ENCODE peak calls at places on chromosomes 3 and 15, in eight cellular contexts. G is activated gamma-delta T cell treated with Interleukin-2 at 50 U/mL for 16 hours, X is kidney tubule cell, H is HTR-8/SVneo, P is progenitor cell of endocrine pancreas, N is EH, F is NCI-H510A, D is substantia nigra. J is an unnamed sample.

GRCh38 chr3:94009612-94010011 is 18.8 kb downstream of the STX19 start:
- DNase-seq in N (no peak), D (no peak), G (no peak), X (no peak), P (no peak), F (no peak), H (no peak), J (no peak)

GRCh38 chr3:158260392-158260791 is 150.5 kb downstream of the RSRC1 start:
- DNase-seq in H (no peak), N (no peak), P (no peak), X (peak; percentile 22), G (no peak), D (no peak), F (peak; percentile 4), J (no peak)

GRCh38 chr3:169657351-169658124 is 6.0 kb downstream of the MECOM start:
- DNase-seq in P (no peak), X (peak; percentile 39), D (no peak), N (no peak), G (no peak), H (no peak), F (peak; percentile 65), J (no peak)

GRCh38 chr15:89808160-89808870 is 6.3 kb downstream of the ANPEP start:
- DNase-seq in F (no peak), P (no peak), D (no peak), H (no peak), X (no peak), G (no peak), N (no peak), J (no peak)

GRCh38 chr3:53935283-53935901 is 43.7 kb upstream of the SELENOK start:
- DNase-seq in N (no peak), H (no peak), P (no peak), X (no peak), D (no peak), F (no peak), G (no peak), J (no peak)

GRCh38 chr3:50674349-50675178 is at the start of gene DOCK3:
- DNase-seq in X (peak; percentile 57), F (peak; percentile 12), G (peak; percentile 52), H (peak; percentile 60), P (peak; percentile 47), D (peak; percentile 39), N (peak; percentile 61), J (peak; percentile 54)

GRCh38 chr3:61035573-61035972 is 215.7 kb downstream of the FHIT start:
- DNase-seq in G (no peak), N (no peak), F (no peak), P (no peak), X (no peak), D (no peak), H (no peak), J (no peak)

GRCh38 chr3:31014317-31015040 is 120.0 kb upstream of the GADL1 start:
- DNase-seq in G (no peak), X (peak; percentile 80), P (no peak), N (no peak), F (no peak), H (no peak), D (no peak), J (no peak)

GRCh38 chr15:57914350-57915055 is 151.0 kb downstream of the ALDH1A2 start:
- DNase-seq in D (no peak), H (no peak), G (no peak), F (no peak), P (no peak), N (no peak), X (no peak), J (no peak)

GRCh38 chr3:144031938-144032337 is 60.3 kb downstream of the DIPK2A start:
- DNase-seq in X (no peak), P (no peak), G (no peak), F (no peak), D (peak; percentile 72), N (no peak), H (no peak), J (no peak)

GRCh38 chr3:21310891-21311290 is 440.1 kb downstream of the ZNF385D start:
- DNase-seq in G (no peak), D (no peak), N (no peak), P (no peak), X (no peak), H (no peak), F (no peak), J (no peak)

GRCh38 chr3:65151660-65152059 is 463.9 kb upstream of the ADAMTS9 start:
- DNase-seq in N (no peak), G (no peak), D (no peak), X (no peak), P (no peak), F (no peak), H (no peak), J (no peak)

GRCh38 chr3:71441217-71441924 is 142.2 kb downstream of the FOXP1 start:
- DNase-seq in P (no peak), D (no peak), N (peak; percentile 26), F (no peak), H (no peak), G (no peak), X (peak; percentile 25), J (no peak)

GRCh38 chr3:177150970-177151627 is 46.2 kb downstream of the TBL1XR1 start:
- DNase-seq in N (peak; percentile 94), H (peak; percentile 59), D (no peak), P (no peak), G (peak; percentile 16), F (no peak), X (peak; percentile 81), J (peak; percentile 11)

GRCh38 chr3:175386630-175387029 is 527.5 kb downstream of the NAALADL2 start:
- DNase-seq in N (peak; percentile 97), F (no peak), H (peak; percentile 33), P (no peak), D (no peak), X (peak; percentile 56), G (no peak), J (no peak)

GRCh38 chr3:42665050-42665878 is 11.8 kb downstream of the ZBTB47 start:
- DNase-seq in D (no peak), F (no peak), G (no peak), N (no peak), X (no peak), H (no peak), P (no peak), J (no peak)

GRCh38 chr15:68231102-68231818 is 1.7 kb upstream of the CLN6 start:
- DNase-seq in N (no peak), P (no peak), F (no peak), D (no peak), X (no peak), G (no peak), H (no peak), J (no peak)

GRCh38 chr3:124296416-124296815 is 304.5 kb upstream of the ROPN1 start:
- DNase-seq in H (no peak), P (no peak), D (no peak), X (peak; percentile 35), F (no peak), G (no peak), N (no peak), J (no peak)

GRCh38 chr3:22981176-22981575 is 222.0 kb upstream of the UBE2E2 start:
- DNase-seq in N (no peak), D (no peak), H (no peak), F (no peak), X (no peak), G (no peak), P (no peak), J (no peak)

GRCh38 chr15:53525894-53526293 is 233.6 kb downstream of the WDR72 start:
- DNase-seq in H (no peak), F (no peak), D (no peak), N (no peak), X (peak; percentile 41), P (no peak), G (no peak), J (no peak)

GRCh38 chr3:113194747-113195400 is 16.5 kb upstream of the BOC start:
- DNase-seq in X (no peak), N (peak; percentile 24), G (no peak), F (no peak), D (no peak), P (no peak), H (no peak), J (no peak)

GRCh38 chr15:91973481-91973880 is 120.0 kb downstream of the SLCO3A1 start:
- DNase-seq in X (no peak), N (no peak), H (no peak), G (no peak), P (no peak), F (no peak), D (no peak), J (no peak)

GRCh38 chr3:45552031-45552772 is 42.3 kb upstream of the LIMD1 start:
- DNase-seq in F (no peak), H (no peak), D (no peak), P (no peak), G (no peak), X (no peak), N (no peak), J (no peak)

GRCh38 chr3:26099692-26100091 is 309.8 kb downstream of the OXSM start:
- DNase-seq in X (peak; percentile 90), F (no peak), N (no peak), G (no peak), P (no peak), H (no peak), D (no peak), J (no peak)

GRCh38 chr3:115792206-115792955 is 169.1 kb downstream of the GAP43 start:
- DNase-seq in N (peak; percentile 34), H (no peak), P (no peak), D (no peak), F (no peak), X (peak; percentile 77), G (peak; percentile 19), J (peak; percentile 67)

GRCh38 chr3:4834403-4834866 is 144.8 kb upstream of the BHLHE40 start:
- DNase-seq in D (no peak), H (no peak), N (no peak), P (no peak), F (no peak), G (peak; percentile 71), X (no peak), J (peak; percentile 52)

GRCh38 chr3:157832588-157832987 is 273.6 kb downstream of the SHOX2 start:
- DNase-seq in G (no peak), X (no peak), H (no peak), N (peak; percentile 94), D (no peak), F (no peak), P (no peak), J (no peak)

GRCh38 chr3:127224118-127224517 is 31.2 kb downstream of the PRR23E start:
- DNase-seq in F (no peak), X (no peak), G (no peak), D (no peak), N (no peak), P (no peak), H (no peak), J (no peak)

GRCh38 chr15:51681303-51681963 is at the start of gene SCG3:
- DNase-seq in H (peak; percentile 56), D (peak; percentile 74), X (peak; percentile 75), F (peak; percentile 75), N (peak; percentile 55), G (peak; percentile 44), P (peak; percentile 92), J (peak; percentile 14)

GRCh38 chr15:33506781-33507180 is 196.0 kb downstream of the RYR3 start:
- DNase-seq in H (no peak), N (peak; percentile 6), P (no peak), D (no peak), G (no peak), F (no peak), X (peak; percentile 2), J (no peak)

GRCh38 chr15:90042766-90043525 is 41.8 kb downstream of the ZNF710 start:
- DNase-seq in N (no peak), G (no peak), P (no peak), D (no peak), H (no peak), X (no peak), F (no peak), J (no peak)

GRCh38 chr3:155441506-155441905 is 148.0 kb upstream of the STRIT1 start:
- DNase-seq in F (no peak), P (no peak), G (no peak), X (peak; percentile 51), N (no peak), H (no peak), D (no peak), J (no peak)

GRCh38 chr3:69085543-69086132 is 901 bp downstream of the ARL6IP5 start:
- DNase-seq in F (no peak), G (no peak), H (no peak), N (peak; percentile 40), D (peak; percentile 55), X (peak; percentile 26), P (no peak), J (peak; percentile 7)

J was measured in CD8-positive, alpha-beta memory T cell.